ENCODE peak calls at places on chromosomes 13 and 19, in seven cellular contexts. O is cardiac fibroblast, T is A673, P is kidney epithelial cell, D is brain microvascular endothelial cell, C is tibial nerve, L is EH. E is an unnamed sample.

GRCh38 chr19:19545128-19545591 is 7.1 kb downstream of the CILP2 start:
- DNase-seq in O (no peak), T (no peak), P (no peak), D (no peak), C (no peak), L (no peak), E (no peak)

GRCh38 chr19:51075998-51076397 is 6.7 kb downstream of the KLK14 start:
- DNase-seq in O (no peak), T (no peak), P (no peak), D (no peak), C (no peak), L (no peak), E (no peak)

GRCh38 chr13:23766199-23766771 is 122.9 kb downstream of the MIPEP start:
- DNase-seq in O (no peak), T (no peak), P (no peak), D (no peak), C (no peak), L (no peak), E (no peak)

GRCh38 chr13:98054301-98054700 is 88.6 kb upstream of the FARP1 start:
- DNase-seq in O (no peak), T (no peak), P (no peak), D (no peak), C (no peak), L (no peak), E (no peak)

GRCh38 chr13:94169783-94170513 is 309.5 kb downstream of the DCT start:
- DNase-seq in O (no peak), T (peak; percentile 29), P (no peak), D (no peak), C (no peak), L (no peak), E (no peak)

GRCh38 chr13:52378312-52378711 is 27.7 kb downstream of the THSD1 start:
- DNase-seq in O (no peak), T (no peak), P (no peak), D (no peak), C (no peak), L (no peak), E (no peak)

GRCh38 chr19:1360818-1361461 is 22.8 kb upstream of the NDUFS7 start:
- DNase-seq in O (peak; percentile 76), T (peak; percentile 89), P (no peak), D (peak; percentile 49), C (peak; percentile 42), L (peak; percentile 90), E (no peak)

GRCh38 chr13:101681834-101682233 is 229.4 kb downstream of the ITGBL1 start:
- DNase-seq in O (no peak), T (no peak), P (no peak), D (no peak), C (no peak), L (peak; percentile 18), E (peak; percentile 22)

GRCh38 chr13:83221813-83222241 is 660.4 kb downstream of the SLITRK1 start:
- DNase-seq in O (peak; percentile 93), T (no peak), P (no peak), D (peak; percentile 30), C (no peak), L (peak; percentile 89), E (no peak)

GRCh38 chr13:110232756-110233155 is 74.2 kb downstream of the COL4A1 start:
- DNase-seq in O (no peak), T (no peak), P (no peak), D (no peak), C (no peak), L (no peak), E (no peak)

GRCh38 chr13:38980628-38981078 is 10.0 kb downstream of the STOML3 start:
- DNase-seq in O (no peak), T (no peak), P (no peak), D (no peak), C (no peak), L (no peak), E (no peak)

GRCh38 chr13:31951215-31951678 is 80.3 kb upstream of the FRY start:
- DNase-seq in O (peak; percentile 61), T (no peak), P (no peak), D (no peak), C (peak; percentile 48), L (peak; percentile 45), E (no peak)

GRCh38 chr13:41954226-41954625 is 6.7 kb downstream of the VWA8 start:
- DNase-seq in O (no peak), T (no peak), P (no peak), D (no peak), C (no peak), L (no peak), E (no peak)

GRCh38 chr13:99971576-99972189 is at the start of gene ZIC5:
- DNase-seq in O (no peak), T (peak; percentile 98), P (no peak), D (no peak), C (no peak), L (no peak), E (no peak)

GRCh38 chr19:15466851-15467733 is 2.7 kb upstream of the RASAL3 start:
- DNase-seq in O (peak; percentile 88), T (peak; percentile 72), P (no peak), D (peak; percentile 54), C (no peak), L (peak; percentile 50), E (no peak)

GRCh38 chr13:110470272-110471009 is 91.1 kb downstream of the RAB20 start:
- DNase-seq in O (no peak), T (no peak), P (no peak), D (no peak), C (no peak), L (no peak), E (no peak)

GRCh38 chr13:33256148-33256547 is 29.4 kb downstream of the STARD13 start:
- DNase-seq in O (no peak), T (no peak), P (no peak), D (no peak), C (no peak), L (no peak), E (no peak)

GRCh38 chr13:48567521-48568331 is 34.8 kb upstream of the RCBTB2 start:
- DNase-seq in O (peak; percentile 65), T (no peak), P (no peak), D (no peak), C (no peak), L (peak; percentile 12), E (no peak)

GRCh38 chr19:4337906-4338440 is 654 bp downstream of the STAP2 start:
- DNase-seq in O (peak; percentile 33), T (no peak), P (no peak), D (no peak), C (no peak), L (peak; percentile 24), E (no peak)

GRCh38 chr19:6424190-6424938 is at the start of gene KHSRP:
- DNase-seq in O (no peak), T (peak; percentile 42), P (no peak), D (no peak), C (no peak), L (peak; percentile 7), E (no peak)

GRCh38 chr19:11578342-11579142 is 1.1 kb upstream of the ACP5 start:
- DNase-seq in O (no peak), T (no peak), P (no peak), D (no peak), C (peak; percentile 52), L (peak; percentile 26), E (no peak)

GRCh38 chr13:20494656-20495055 is 31.0 kb downstream of the CRYL1 start:
- DNase-seq in O (no peak), T (no peak), P (no peak), D (no peak), C (no peak), L (no peak), E (no peak)

GRCh38 chr13:98509271-98510155 is 67.4 kb downstream of the STK24 start:
- DNase-seq in O (peak; percentile 96), T (no peak), P (peak; percentile 52), D (peak; percentile 92), C (peak; percentile 60), L (peak; percentile 95), E (peak; percentile 70)

GRCh38 chr19:47351545-47351944 is 2.4 kb downstream of the DHX34 start:
- DNase-seq in O (peak; percentile 44), T (peak; percentile 65), P (no peak), D (peak; percentile 41), C (no peak), L (peak; percentile 44), E (peak; percentile 11)

GRCh38 chr13:67062160-67062559 is 168.0 kb downstream of the PCDH9 start:
- DNase-seq in O (no peak), T (no peak), P (no peak), D (no peak), C (no peak), L (no peak), E (no peak)

GRCh38 chr19:10037809-10038208 is 24.5 kb downstream of the RDH8 start:
- DNase-seq in O (no peak), T (no peak), P (no peak), D (no peak), C (no peak), L (no peak), E (no peak)

GRCh38 chr13:73849292-73849691 is 284.9 kb downstream of the KLF12 start:
- DNase-seq in O (peak; percentile 67), T (peak; percentile 79), P (no peak), D (peak; percentile 47), C (no peak), L (peak; percentile 64), E (peak; percentile 51)

GRCh38 chr19:35734273-35734672 is 8.0 kb downstream of the IGFLR1 start:
- DNase-seq in O (no peak), T (no peak), P (no peak), D (no peak), C (no peak), L (no peak), E (no peak)

GRCh38 chr19:29380581-29380980 is 145.2 kb upstream of the VSTM2B start:
- DNase-seq in O (no peak), T (no peak), P (no peak), D (no peak), C (no peak), L (no peak), E (no peak)

GRCh38 chr13:28329395-28330158 is 165.4 kb downstream of the FLT1 start:
- DNase-seq in O (peak; percentile 97), T (no peak), P (peak; percentile 26), D (peak; percentile 97), C (no peak), L (peak; percentile 99), E (no peak)

GRCh38 chr13:110311721-110312668 is 4.9 kb downstream of the COL4A2 start:
- DNase-seq in O (peak; percentile 48), T (no peak), P (no peak), D (no peak), C (no peak), L (no peak), E (no peak)